ENCODE peak calls at places on chromosomes 11 and 22, in ten cellular contexts. One of them, this sample, is unnamed.

GRCh38 chr22:49517211-49517610 is 310.5 kb downstream of the BRD1 start:
- DNase-seq in CD8-positive, alpha-beta T cell: no peak
- DNase-seq in NCI-H1436: no peak
- DNase-seq in AG08396: no peak
- DNase-seq in NCI-H748 treated with DMSO at 0.1 percent for 48 hours: no peak
- DNase-seq in aorta: no peak
- DNase-seq in stimulated activated CD4-positive, alpha-beta T cell treated with anti-CD3 and anti-CD28 coated beads, Interleukin-2, amount 100 ng/mL, for 24 hours: no peak
- DNase-seq in stimulated activated naive CD8-positive, alpha-beta T cell treated with anti-CD3 and anti-CD28 coated beads, Interleukin-15, Interleukin-2, amounts not matched to agents 100 U/mL and 50 U/mL, for 24 hours: no peak
- DNase-seq in EH: no peak
- DNase-seq in stromal cell of bone marrow: no peak
- DNase-seq in this sample: no peak

GRCh38 chr22:35835998-35836691 is 118.5 kb downstream of the APOL5 start:
- DNase-seq in aorta: no peak
- DNase-seq in AG08396: peak; percentile 56
- DNase-seq in EH: peak; percentile 93
- DNase-seq in CD8-positive, alpha-beta T cell: no peak
- DNase-seq in stimulated activated CD4-positive, alpha-beta T cell treated with anti-CD3 and anti-CD28 coated beads, Interleukin-2, amount 100 ng/mL, for 24 hours: no peak
- DNase-seq in stimulated activated naive CD8-positive, alpha-beta T cell treated with anti-CD3 and anti-CD28 coated beads, Interleukin-15, Interleukin-2, amounts not matched to agents 100 U/mL and 50 U/mL, for 24 hours: no peak
- DNase-seq in NCI-H1436: peak; percentile 41
- DNase-seq in NCI-H748 treated with DMSO at 0.1 percent for 48 hours: peak; percentile 33
- DNase-seq in stromal cell of bone marrow: peak; percentile 73
- DNase-seq in this sample: peak; percentile 93

GRCh38 chr11:65524747-65525658 is at the start of gene SCYL1:
- DNase-seq in CD8-positive, alpha-beta T cell: peak; percentile 80
- DNase-seq in stromal cell of bone marrow: peak; percentile 54
- DNase-seq in NCI-H1436: peak; percentile 65
- DNase-seq in EH: peak; percentile 81
- DNase-seq in AG08396: peak; percentile 98
- DNase-seq in stimulated activated CD4-positive, alpha-beta T cell treated with anti-CD3 and anti-CD28 coated beads, Interleukin-2, amount 100 ng/mL, for 24 hours: peak; percentile 81
- DNase-seq in NCI-H748 treated with DMSO at 0.1 percent for 48 hours: peak; percentile 27
- DNase-seq in stimulated activated naive CD8-positive, alpha-beta T cell treated with anti-CD3 and anti-CD28 coated beads, Interleukin-15, Interleukin-2, amounts not matched to agents 100 U/mL and 50 U/mL, for 24 hours: peak; percentile 86
- DNase-seq in aorta: peak; percentile 94
- DNase-seq in this sample: no peak

GRCh38 chr11:32312206-32312817 is 123.0 kb downstream of the WT1 start:
- DNase-seq in EH: no peak
- DNase-seq in NCI-H1436: no peak
- DNase-seq in aorta: no peak
- DNase-seq in AG08396: no peak
- DNase-seq in CD8-positive, alpha-beta T cell: no peak
- DNase-seq in NCI-H748 treated with DMSO at 0.1 percent for 48 hours: no peak
- DNase-seq in stromal cell of bone marrow: no peak
- DNase-seq in stimulated activated CD4-positive, alpha-beta T cell treated with anti-CD3 and anti-CD28 coated beads, Interleukin-2, amount 100 ng/mL, for 24 hours: no peak
- DNase-seq in stimulated activated naive CD8-positive, alpha-beta T cell treated with anti-CD3 and anti-CD28 coated beads, Interleukin-15, Interleukin-2, amounts not matched to agents 100 U/mL and 50 U/mL, for 24 hours: no peak
- DNase-seq in this sample: peak; percentile 42

GRCh38 chr11:14413307-14414072 is 54.5 kb upstream of the RRAS2 start:
- DNase-seq in EH: peak; percentile 78
- DNase-seq in AG08396: peak; percentile 24
- DNase-seq in stromal cell of bone marrow: peak; percentile 59
- DNase-seq in stimulated activated naive CD8-positive, alpha-beta T cell treated with anti-CD3 and anti-CD28 coated beads, Interleukin-15, Interleukin-2, amounts not matched to agents 100 U/mL and 50 U/mL, for 24 hours: peak; percentile 49
- DNase-seq in aorta: no peak
- DNase-seq in stimulated activated CD4-positive, alpha-beta T cell treated with anti-CD3 and anti-CD28 coated beads, Interleukin-2, amount 100 ng/mL, for 24 hours: no peak
- DNase-seq in NCI-H748 treated with DMSO at 0.1 percent for 48 hours: no peak
- DNase-seq in CD8-positive, alpha-beta T cell: no peak
- DNase-seq in NCI-H1436: no peak
- DNase-seq in this sample: peak; percentile 45

GRCh38 chr22:27032121-27032761 is 374.9 kb downstream of the MIAT start:
- DNase-seq in EH: peak; percentile 2
- DNase-seq in NCI-H748 treated with DMSO at 0.1 percent for 48 hours: no peak
- DNase-seq in NCI-H1436: no peak
- DNase-seq in CD8-positive, alpha-beta T cell: no peak
- DNase-seq in stimulated activated CD4-positive, alpha-beta T cell treated with anti-CD3 and anti-CD28 coated beads, Interleukin-2, amount 100 ng/mL, for 24 hours: no peak
- DNase-seq in AG08396: peak; percentile 13
- DNase-seq in aorta: peak; percentile 91
- DNase-seq in stimulated activated naive CD8-positive, alpha-beta T cell treated with anti-CD3 and anti-CD28 coated beads, Interleukin-15, Interleukin-2, amounts not matched to agents 100 U/mL and 50 U/mL, for 24 hours: no peak
- DNase-seq in stromal cell of bone marrow: no peak
- DNase-seq in this sample: no peak

GRCh38 chr11:114607753-114608459 is 12.3 kb upstream of the NXPE4 start:
- DNase-seq in NCI-H748 treated with DMSO at 0.1 percent for 48 hours: no peak
- DNase-seq in stromal cell of bone marrow: no peak
- DNase-seq in AG08396: no peak
- DNase-seq in aorta: no peak
- DNase-seq in EH: no peak
- DNase-seq in stimulated activated CD4-positive, alpha-beta T cell treated with anti-CD3 and anti-CD28 coated beads, Interleukin-2, amount 100 ng/mL, for 24 hours: no peak
- DNase-seq in stimulated activated naive CD8-positive, alpha-beta T cell treated with anti-CD3 and anti-CD28 coated beads, Interleukin-15, Interleukin-2, amounts not matched to agents 100 U/mL and 50 U/mL, for 24 hours: no peak
- DNase-seq in NCI-H1436: no peak
- DNase-seq in CD8-positive, alpha-beta T cell: no peak
- DNase-seq in this sample: no peak

GRCh38 chr11:8249482-8249881 is 14.2 kb downstream of the LMO1 start:
- DNase-seq in AG08396: no peak
- DNase-seq in stimulated activated naive CD8-positive, alpha-beta T cell treated with anti-CD3 and anti-CD28 coated beads, Interleukin-15, Interleukin-2, amounts not matched to agents 100 U/mL and 50 U/mL, for 24 hours: no peak
- DNase-seq in EH: no peak
- DNase-seq in stromal cell of bone marrow: no peak
- DNase-seq in stimulated activated CD4-positive, alpha-beta T cell treated with anti-CD3 and anti-CD28 coated beads, Interleukin-2, amount 100 ng/mL, for 24 hours: no peak
- DNase-seq in aorta: peak; percentile 27
- DNase-seq in CD8-positive, alpha-beta T cell: no peak
- DNase-seq in NCI-H1436: no peak
- DNase-seq in NCI-H748 treated with DMSO at 0.1 percent for 48 hours: no peak
- DNase-seq in this sample: no peak

GRCh38 chr11:69384548-69385465 is 90.9 kb downstream of the MYEOV start:
- DNase-seq in aorta: peak; percentile 75
- DNase-seq in stimulated activated CD4-positive, alpha-beta T cell treated with anti-CD3 and anti-CD28 coated beads, Interleukin-2, amount 100 ng/mL, for 24 hours: no peak
- DNase-seq in NCI-H1436: no peak
- DNase-seq in CD8-positive, alpha-beta T cell: no peak
- DNase-seq in stimulated activated naive CD8-positive, alpha-beta T cell treated with anti-CD3 and anti-CD28 coated beads, Interleukin-15, Interleukin-2, amounts not matched to agents 100 U/mL and 50 U/mL, for 24 hours: no peak
- DNase-seq in AG08396: no peak
- DNase-seq in NCI-H748 treated with DMSO at 0.1 percent for 48 hours: no peak
- DNase-seq in stromal cell of bone marrow: no peak
- DNase-seq in EH: no peak
- DNase-seq in this sample: no peak

GRCh38 chr11:94732617-94733292 is 35.4 kb upstream of the AMOTL1 start:
- DNase-seq in AG08396: no peak
- DNase-seq in NCI-H1436: no peak
- DNase-seq in stromal cell of bone marrow: no peak
- DNase-seq in CD8-positive, alpha-beta T cell: no peak
- DNase-seq in aorta: no peak
- DNase-seq in stimulated activated CD4-positive, alpha-beta T cell treated with anti-CD3 and anti-CD28 coated beads, Interleukin-2, amount 100 ng/mL, for 24 hours: no peak
- DNase-seq in NCI-H748 treated with DMSO at 0.1 percent for 48 hours: no peak
- DNase-seq in stimulated activated naive CD8-positive, alpha-beta T cell treated with anti-CD3 and anti-CD28 coated beads, Interleukin-15, Interleukin-2, amounts not matched to agents 100 U/mL and 50 U/mL, for 24 hours: no peak
- DNase-seq in EH: peak; percentile 88
- DNase-seq in this sample: peak; percentile 97

GRCh38 chr22:32839776-32840571 is 38.5 kb downstream of the TIMP3 start:
- DNase-seq in NCI-H748 treated with DMSO at 0.1 percent for 48 hours: no peak
- DNase-seq in stromal cell of bone marrow: peak; percentile 26
- DNase-seq in stimulated activated CD4-positive, alpha-beta T cell treated with anti-CD3 and anti-CD28 coated beads, Interleukin-2, amount 100 ng/mL, for 24 hours: no peak
- DNase-seq in AG08396: no peak
- DNase-seq in NCI-H1436: no peak
- DNase-seq in CD8-positive, alpha-beta T cell: no peak
- DNase-seq in stimulated activated naive CD8-positive, alpha-beta T cell treated with anti-CD3 and anti-CD28 coated beads, Interleukin-15, Interleukin-2, amounts not matched to agents 100 U/mL and 50 U/mL, for 24 hours: no peak
- DNase-seq in aorta: no peak
- DNase-seq in EH: peak; percentile 63
- DNase-seq in this sample: no peak

GRCh38 chr22:36425977-36426523 is 38.3 kb upstream of the MYH9 start:
- DNase-seq in stimulated activated naive CD8-positive, alpha-beta T cell treated with anti-CD3 and anti-CD28 coated beads, Interleukin-15, Interleukin-2, amounts not matched to agents 100 U/mL and 50 U/mL, for 24 hours: no peak
- DNase-seq in NCI-H1436: no peak
- DNase-seq in AG08396: peak; percentile 45
- DNase-seq in CD8-positive, alpha-beta T cell: no peak
- DNase-seq in aorta: no peak
- DNase-seq in stimulated activated CD4-positive, alpha-beta T cell treated with anti-CD3 and anti-CD28 coated beads, Interleukin-2, amount 100 ng/mL, for 24 hours: no peak
- DNase-seq in NCI-H748 treated with DMSO at 0.1 percent for 48 hours: no peak
- DNase-seq in EH: peak; percentile 47
- DNase-seq in stromal cell of bone marrow: no peak
- DNase-seq in this sample: no peak

GRCh38 chr11:93570759-93571413 is 27.7 kb upstream of the SMCO4 start:
- DNase-seq in CD8-positive, alpha-beta T cell: no peak
- DNase-seq in stimulated activated naive CD8-positive, alpha-beta T cell treated with anti-CD3 and anti-CD28 coated beads, Interleukin-15, Interleukin-2, amounts not matched to agents 100 U/mL and 50 U/mL, for 24 hours: no peak
- DNase-seq in NCI-H748 treated with DMSO at 0.1 percent for 48 hours: no peak
- DNase-seq in EH: peak; percentile 79
- DNase-seq in aorta: no peak
- DNase-seq in stimulated activated CD4-positive, alpha-beta T cell treated with anti-CD3 and anti-CD28 coated beads, Interleukin-2, amount 100 ng/mL, for 24 hours: no peak
- DNase-seq in stromal cell of bone marrow: peak; percentile 59
- DNase-seq in NCI-H1436: no peak
- DNase-seq in AG08396: peak; percentile 53
- DNase-seq in this sample: peak; percentile 62

GRCh38 chr11:16603890-16604783 is 134.3 kb upstream of the C11orf58 start:
- DNase-seq in stromal cell of bone marrow: peak; percentile 21
- DNase-seq in EH: peak; percentile 54
- DNase-seq in NCI-H1436: no peak
- DNase-seq in stimulated activated CD4-positive, alpha-beta T cell treated with anti-CD3 and anti-CD28 coated beads, Interleukin-2, amount 100 ng/mL, for 24 hours: no peak
- DNase-seq in AG08396: peak; percentile 72
- DNase-seq in stimulated activated naive CD8-positive, alpha-beta T cell treated with anti-CD3 and anti-CD28 coated beads, Interleukin-15, Interleukin-2, amounts not matched to agents 100 U/mL and 50 U/mL, for 24 hours: no peak
- DNase-seq in CD8-positive, alpha-beta T cell: no peak
- DNase-seq in aorta: peak; percentile 82
- DNase-seq in NCI-H748 treated with DMSO at 0.1 percent for 48 hours: no peak
- DNase-seq in this sample: no peak